ENCODE peak calls at places on chromosomes 4 and X, in four cellular contexts. M is H9, O is trophoblast cell, A is neuronal stem cell. D is an unnamed sample.

GRCh38 chr4:38951598-38951997 is 80.6 kb downstream of the TMEM156 start:
- DNase-seq in M (no peak), A (no peak), O (no peak), D (no peak)

GRCh38 chr4:38122060-38122459 is 161.9 kb downstream of the PTTG2 start:
- DNase-seq in A (no peak), O (no peak), M (no peak), D (no peak)

GRCh38 chr4:150541681-150542080 is 40.3 kb upstream of the MAB21L2 start:
- DNase-seq in O (peak), M (no peak), A (no peak), D (no peak)

GRCh38 chr4:149347139-149347538 is 468.5 kb downstream of the IQCM start:
- DNase-seq in A (no peak), M (no peak), O (no peak), D (no peak)

GRCh38 chr4:155666701-155667537 is at the start of gene GUCY1A1:
- DNase-seq in M (peak), A (peak), O (no peak), D (peak)

GRCh38 chrX:118569676-118570075 is 74.1 kb downstream of the DOCK11 start:
- DNase-seq in A (no peak), O (no peak), M (no peak), D (no peak)

GRCh38 chr4:33746979-33747378 is 2497.3 kb downstream of the ARAP2 start:
- DNase-seq in A (no peak), O (no peak), M (no peak), D (no peak)

GRCh38 chr4:41657561-41657960 is 91.0 kb downstream of the PHOX2B start:
- DNase-seq in O (no peak), A (no peak), M (no peak), D (peak)

GRCh38 chrX:40423299-40423698 is 157.5 kb upstream of the ATP6AP2 start:
- DNase-seq in O (no peak), A (no peak), M (no peak), D (no peak)

GRCh38 chr4:26084414-26084813 is 170.4 kb downstream of the SMIM20 start:
- DNase-seq in A (no peak), M (no peak), O (peak), D (peak)

GRCh38 chr4:128379860-128380259 is 92.2 kb upstream of the PGRMC2 start:
- DNase-seq in O (no peak), A (no peak), M (peak), D (peak)

GRCh38 chr4:134944115-134944514 is 742.5 kb upstream of the PABPC4L start:
- DNase-seq in A (no peak), O (no peak), M (no peak), D (no peak)

GRCh38 chr4:183256756-183257385 is 63.2 kb downstream of the CLDN22 start:
- DNase-seq in M (peak), O (no peak), A (peak), D (peak)

GRCh38 chrX:150100261-150100660 is 162.0 kb upstream of the EOLA2 start:
- DNase-seq in O (no peak), M (no peak), A (no peak), D (no peak)

GRCh38 chr4:82785248-82786003 is 13.2 kb downstream of the SCD5 start:
- DNase-seq in A (no peak), O (no peak), M (peak), D (peak)

GRCh38 chr4:61379406-61379805 is 179.3 kb downstream of the ADGRL3 start:
- DNase-seq in O (no peak), M (no peak), A (no peak), D (no peak)

GRCh38 chr4:100362363-100362762 is 155.5 kb downstream of the EMCN start:
- DNase-seq in O (no peak), M (no peak), A (no peak), D (no peak)

GRCh38 chr4:111717916-111718315 is 427.3 kb upstream of the FAM241A start:
- DNase-seq in M (no peak), A (no peak), O (no peak), D (no peak)

GRCh38 chr4:165398570-165398969 is 19.8 kb downstream of the CPE start:
- DNase-seq in M (no peak), A (peak), O (no peak), D (peak)

GRCh38 chrX:100704581-100705203 is 27.2 kb downstream of the SYTL4 start:
- DNase-seq in A (no peak), M (no peak), O (no peak), D (no peak)

GRCh38 chr4:667545-667925 is 6.5 kb downstream of the ATP5ME start:
- DNase-seq in A (no peak), O (no peak), M (no peak), D (no peak)

GRCh38 chr4:107133965-107134364 is 97.9 kb upstream of the DKK2 start:
- DNase-seq in M (no peak), O (no peak), A (no peak), D (no peak)

GRCh38 chrX:115960440-115961084 is 210.0 kb upstream of the AGTR2 start:
- DNase-seq in M (no peak), A (no peak), O (no peak), D (peak)

GRCh38 chrX:79588233-79588632 is 221.1 kb upstream of the ITM2A start:
- DNase-seq in A (no peak), O (no peak), M (no peak), D (no peak)

GRCh38 chr4:152352645-152353116 is 183.2 kb downstream of the FBXW7 start:
- DNase-seq in O (peak), A (peak), M (peak), D (peak)

GRCh38 chr4:56066493-56066892 is 117.7 kb downstream of the CEP135 start:
- DNase-seq in M (no peak), O (no peak), A (no peak), D (no peak)

GRCh38 chrX:21929209-21929608 is 11.3 kb upstream of the SMS start:
- DNase-seq in O (no peak), M (no peak), A (no peak), D (no peak)
- H4K8ac ChIP-seq in O (no peak), M (no peak), A (no peak), D (no peak)

GRCh38 chr4:124337874-124338273 is 374.7 kb downstream of the ANKRD50 start:
- DNase-seq in A (no peak), M (no peak), O (no peak), D (no peak)

DNA sequence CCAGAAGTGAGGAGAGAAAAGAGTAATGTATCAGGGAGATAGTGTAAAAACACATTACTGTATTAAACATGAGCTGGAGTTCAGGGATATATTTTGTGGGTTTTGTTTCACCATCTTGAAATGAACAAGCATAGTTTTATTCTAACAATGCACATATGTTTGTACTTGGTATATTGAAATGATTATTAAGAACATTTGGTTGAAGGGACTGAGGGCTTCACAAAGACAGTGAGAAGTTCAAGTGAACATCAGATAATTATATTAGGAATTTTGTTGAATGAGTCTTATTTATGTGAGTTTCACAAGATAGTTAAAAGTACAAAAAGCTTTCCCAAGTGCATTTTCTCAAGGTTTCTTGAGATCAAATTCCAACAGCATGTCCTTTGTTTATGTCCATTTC is 368.8 kb downstream of the ANKRD50 start:
- DNase-seq in A (no peak), O (no peak), M (no peak), D (no peak)
- H4K8ac ChIP-seq in A (no peak), O (no peak), M (no peak), D (no peak)

DNA sequence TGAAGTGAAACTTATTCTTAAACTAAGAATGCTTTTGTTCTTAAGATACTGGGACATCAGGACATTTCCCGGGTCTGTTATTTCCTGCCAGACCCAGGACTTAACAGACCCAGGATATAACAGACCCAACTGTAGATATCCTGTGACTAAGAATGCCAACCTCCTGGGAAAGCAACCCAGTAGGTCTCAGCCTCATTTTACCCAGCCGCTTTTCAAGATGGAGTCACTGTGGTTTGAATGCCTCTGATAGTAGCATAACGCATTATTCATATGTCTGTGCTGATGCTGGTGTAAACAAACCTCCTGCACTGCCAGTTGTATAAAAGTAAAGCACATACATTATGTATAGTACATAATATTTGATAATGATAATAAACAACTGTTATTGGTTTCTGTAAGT is 185.8 kb upstream of the GPRIN3 start:
- DNase-seq in A (no peak), O (no peak), M (no peak), D (no peak)
- H4K8ac ChIP-seq in A (no peak), O (no peak), M (no peak), D (no peak)

DNA sequence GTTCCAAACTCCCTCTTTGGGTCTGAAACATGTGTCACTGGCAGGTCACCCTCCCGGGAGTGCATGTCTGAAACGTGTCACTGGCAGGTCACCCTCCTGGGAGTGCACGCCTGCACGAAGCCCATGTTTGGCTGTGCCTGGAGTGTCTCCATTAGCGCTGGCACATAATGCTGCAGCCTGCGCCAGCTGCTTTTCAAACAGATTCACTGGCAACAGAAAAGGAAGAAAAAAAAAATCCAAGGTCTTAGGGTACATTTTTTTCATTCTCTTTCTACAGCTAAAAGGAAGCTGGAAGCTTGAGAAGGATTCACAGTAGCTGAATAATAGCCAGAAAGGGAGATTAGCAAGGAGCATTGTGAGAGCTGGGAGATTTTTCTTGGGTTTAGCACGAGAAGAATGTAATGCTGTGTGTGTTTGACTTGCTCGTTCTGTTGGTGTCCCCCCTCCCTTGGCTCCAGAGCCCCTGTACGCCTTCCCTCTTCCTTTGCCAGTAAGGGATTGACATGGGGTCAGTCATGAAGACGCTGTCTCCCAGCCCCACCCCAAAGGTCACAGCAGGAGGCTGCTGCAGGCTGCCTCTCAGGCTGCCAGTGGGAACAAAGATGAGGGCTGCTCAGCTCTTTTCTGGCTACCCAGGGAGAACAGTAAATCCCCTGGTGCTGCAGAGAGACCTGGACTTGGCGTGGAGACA is 39.1 kb upstream of the TLR3 start:
- DNase-seq in A (peak), M (no peak), O (no peak), D (peak)
- H4K8ac ChIP-seq in A (no peak), M (no peak), O (no peak), D (no peak)

GRCh38 chrX:120486786-120487185 is 17.7 kb upstream of the LAMP2 start:
- DNase-seq in M (no peak), A (no peak), O (no peak), D (no peak)

GRCh38 chrX:120485562-120486520 is 16.7 kb upstream of the LAMP2 start:
- DNase-seq in A (peak), O (peak), M (peak), D (peak)
- H4K8ac ChIP-seq in A (no peak), O (no peak), M (no peak), D (no peak)

DNA sequence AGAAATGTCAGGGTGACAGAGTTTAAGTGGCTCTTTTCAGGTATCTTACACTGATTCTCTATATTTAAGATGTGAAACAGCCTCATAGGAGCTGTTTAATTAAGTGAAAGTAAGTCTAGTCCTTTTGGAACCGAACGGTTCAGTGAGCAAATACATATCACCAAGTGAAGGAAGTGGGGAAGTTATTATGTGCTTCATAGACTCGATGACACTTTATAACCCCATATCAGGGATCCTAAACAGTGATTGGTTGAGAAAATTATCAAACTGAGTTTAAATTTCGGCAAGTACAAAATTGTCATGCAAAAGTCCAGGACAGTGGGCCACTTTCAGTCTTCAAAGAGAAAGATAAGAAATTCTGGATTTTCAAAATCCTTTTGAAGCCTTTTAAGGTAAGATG is at the start of gene DSPP:
- DNase-seq in M (no peak), A (no peak), O (no peak), D (no peak)
- H4K8ac ChIP-seq in M (no peak), A (no peak), O (no peak), D (no peak)

DNA sequence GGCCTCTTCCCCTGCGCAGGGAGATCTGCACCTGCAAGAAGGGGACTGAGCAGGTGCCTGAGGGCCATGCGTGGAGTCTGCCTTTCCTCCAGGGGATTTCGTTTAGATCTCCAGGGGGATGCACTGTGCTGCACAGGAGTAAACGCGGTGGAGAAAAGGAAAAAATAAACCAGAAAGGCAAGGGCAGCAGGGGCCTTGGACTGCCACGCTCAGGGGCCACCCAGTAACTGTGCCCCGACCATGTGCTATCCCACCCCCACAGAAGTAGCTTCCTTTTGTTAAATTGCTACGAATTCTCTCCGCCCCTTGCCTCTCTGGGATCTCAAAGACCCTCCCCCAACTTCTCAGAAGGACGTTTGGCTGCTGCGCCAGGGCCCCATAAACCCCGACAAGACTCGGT is 17.2 kb upstream of the HMX1 start:
- DNase-seq in M (no peak), O (no peak), A (no peak), D (no peak)
- H4K8ac ChIP-seq in M (no peak), O (no peak), A (no peak), D (no peak)

GRCh38 chr4:184475096-184475461 is 729 bp upstream of the IRF2 start:
- DNase-seq in O (peak), A (peak), M (peak), D (peak)

GRCh38 chr4:184472540-184473264 is 1.6 kb downstream of the IRF2 start:
- DNase-seq in A (peak), O (peak), M (peak), D (peak)

GRCh38 chr4:184473515-184474260 is 662 bp downstream of the IRF2 start:
- DNase-seq in M (no peak), O (no peak), A (peak), D (peak)

GRCh38 chr4:184473265-184473514 is 1.2 kb downstream of the IRF2 start:
- DNase-seq in A (no peak), M (no peak), O (peak), D (no peak)

GRCh38 chr4:184474261-184475095 is at the start of gene IRF2:
- DNase-seq in M (peak), A (peak), O (peak), D (peak)
- H4K8ac ChIP-seq in M (no peak), A (no peak), O (peak), D (no peak)

GRCh38 chr4:142846729-142847606 is 867 bp upstream of the INPP4B start:
- DNase-seq in O (peak), A (peak), M (peak), D (peak)

GRCh38 chr4:142844782-142845181 is 1.3 kb downstream of the INPP4B start:
- DNase-seq in O (no peak), M (no peak), A (no peak), D (no peak)

GRCh38 chr4:142846105-142846728 is at the start of gene INPP4B:
- DNase-seq in O (peak), A (peak), M (peak), D (peak)

GRCh38 chr4:142840516-142841123 is 5.5 kb downstream of the INPP4B start:
- DNase-seq in O (no peak), A (no peak), M (no peak), D (peak)

GRCh38 chr4:142845293-142846070 is 619 bp downstream of the INPP4B start:
- DNase-seq in O (no peak), A (peak), M (peak), D (peak)
- H4K8ac ChIP-seq in O (no peak), A (no peak), M (no peak), D (no peak)

GRCh38 chrX:30887288-30887687 is 1.8 kb downstream of the TAB3 start:
- DNase-seq in A (no peak), O (no peak), M (no peak), D (no peak)

GRCh38 chrX:30887721-30888120 is 1.3 kb downstream of the TAB3 start:
- DNase-seq in M (no peak), O (no peak), A (no peak), D (no peak)

GRCh38 chrX:30888526-30889146 is 418 bp downstream of the TAB3 start:
- DNase-seq in O (no peak), A (no peak), M (no peak), D (no peak)

GRCh38 chrX:30892591-30892990 is 3.5 kb upstream of the TAB3 start:
- DNase-seq in O (peak), M (no peak), A (no peak), D (peak)

GRCh38 chrX:30889147-30890125 is at the start of gene TAB3:
- DNase-seq in O (peak), A (peak), M (peak), D (peak)
- H4K8ac ChIP-seq in O (peak), A (no peak), M (no peak), D (no peak)